ENCODE peak calls at places on chromosome X, in four cellular contexts. V is H9, E is H1, I is mesendoderm. B is an unnamed sample.

GRCh38 chrX:129632443-129632842 is 22.3 kb downstream of the APLN start:
- DNase-seq in I (no peak), V (no peak), E (no peak), B (no peak)

GRCh38 chrX:70592091-70592490 is 147.5 kb downstream of the DLG3 start:
- DNase-seq in I (peak), V (no peak), E (no peak), B (peak)

GRCh38 chrX:104679175-104679574 is 113.2 kb downstream of the IL1RAPL2 start:
- DNase-seq in I (no peak), E (no peak), V (no peak), B (no peak)

GRCh38 chrX:78066110-78066509 is 37.9 kb upstream of the PGK1 start:
- DNase-seq in V (no peak), I (no peak), E (no peak), B (peak)

GRCh38 chrX:154490021-154490413 is 412 bp downstream of the SLC10A3 start:
- DNase-seq in V (no peak), E (peak), I (peak), B (peak)

GRCh38 chrX:78643874-78644273 is 15.3 kb downstream of the RTL3 start:
- DNase-seq in I (no peak), E (no peak), V (no peak), B (no peak)

GRCh38 chrX:56268888-56269287 is 36.7 kb downstream of the KLF8 start:
- DNase-seq in V (no peak), E (no peak), I (no peak), B (no peak)

GRCh38 chrX:85109235-85109634 is 105.6 kb downstream of the APOOL start:
- DNase-seq in I (peak), V (peak), E (peak), B (no peak)

GRCh38 chrX:153684447-153685178 is 3.1 kb upstream of the SLC6A8 start:
- DNase-seq in V (peak), I (peak), E (peak), B (no peak)

GRCh38 chrX:79592259-79592658 is 225.1 kb upstream of the ITM2A start:
- DNase-seq in I (no peak), E (no peak), V (no peak), B (no peak)

GRCh38 chrX:14832151-14832550 is 40.7 kb downstream of the FANCB start:
- DNase-seq in E (no peak), I (peak), V (no peak), B (peak)

GRCh38 chrX:36787787-36788186 is 220.4 kb upstream of the FAM47C start:
- DNase-seq in I (no peak), V (no peak), E (no peak), B (no peak)

GRCh38 chrX:150761819-150762216 is 68.6 kb downstream of the MTMR1 start:
- DNase-seq in V (no peak), E (no peak), I (no peak), B (no peak)

GRCh38 chrX:101550362-101550761 is at the start of gene ARMCX1:
- DNase-seq in E (peak), I (peak), V (peak), B (peak)

GRCh38 chrX:115330498-115331138 is 41.1 kb downstream of the LUZP4 start:
- DNase-seq in V (peak), I (peak), E (no peak), B (peak)

GRCh38 chrX:69616520-69617203 is 749 bp downstream of the EDA start:
- DNase-seq in E (no peak), I (peak), V (peak), B (no peak)

GRCh38 chrX:2608638-2609430 is 82.3 kb upstream of the CD99 start:
- DNase-seq in I (peak), E (peak), V (peak), B (peak)

GRCh38 chrX:76183289-76184057 is 10.6 kb downstream of the PBDC1 start:
- DNase-seq in E (no peak), V (no peak), I (no peak), B (peak)

GRCh38 chrX:40885984-40886383 is 150.6 kb upstream of the MED14 start:
- DNase-seq in I (no peak), E (no peak), V (no peak), B (no peak)

GRCh38 chrX:74420194-74421035 is 878 bp upstream of the SLC16A2 start:
- DNase-seq in V (peak), E (peak), I (peak), B (peak)

GRCh38 chrX:4550018-4550417 is 836.6 kb upstream of the PRKX start:
- DNase-seq in I (peak), E (no peak), V (peak), B (no peak)

GRCh38 chrX:8913665-8914409 is 112.7 kb upstream of the FAM9A start:
- DNase-seq in V (no peak), E (no peak), I (no peak), B (peak)

GRCh38 chrX:85108165-85108564 is 104.5 kb downstream of the APOOL start:
- DNase-seq in V (no peak), I (no peak), E (no peak), B (no peak)

GRCh38 chrX:30875957-30876356 is 13.1 kb downstream of the TAB3 start:
- DNase-seq in V (no peak), E (no peak), I (no peak), B (peak)

GRCh38 chrX:123906557-123907316 is 46.9 kb downstream of the XIAP start:
- DNase-seq in E (no peak), V (no peak), I (no peak), B (no peak)

GRCh38 chrX:68018248-68019203 is 414.8 kb downstream of the OPHN1 start:
- DNase-seq in V (peak), E (peak), I (peak), B (peak)

GRCh38 chrX:2875136-2875481 is 46.4 kb downstream of the GYG2 start:
- DNase-seq in V (no peak), E (no peak), I (no peak), B (no peak)

GRCh38 chrX:155334486-155335316 is at the start of gene CLIC2:
- DNase-seq in E (no peak), V (no peak), I (no peak), B (peak)

GRCh38 chrX:64885850-64886249 is 90.4 kb downstream of the ZC4H2 start:
- DNase-seq in E (peak), V (peak), I (peak), B (no peak)

GRCh38 chrX:143455045-143455444 is 62.2 kb downstream of the SPANXN3 start:
- DNase-seq in E (no peak), I (no peak), V (no peak), B (no peak)

GRCh38 chrX:108396188-108396885 is 41.9 kb downstream of the COL4A6 start:
- DNase-seq in V (peak), E (no peak), I (peak), B (peak)

GRCh38 chrX:71859637-71860036 is 51.0 kb upstream of the NHSL2 start:
- DNase-seq in E (no peak), I (peak), V (no peak), B (peak)

GRCh38 chrX:129759576-129760061 is 20.1 kb upstream of the SASH3 start:
- DNase-seq in V (no peak), I (no peak), E (no peak), B (peak)

GRCh38 chrX:28498658-28499057 is 88.6 kb upstream of the IL1RAPL1 start:
- DNase-seq in I (peak), E (no peak), V (peak), B (peak)

GRCh38 chrX:140799216-140799615 is 89.7 kb downstream of the LINC00632 start:
- DNase-seq in I (no peak), E (no peak), V (no peak), B (no peak)

GRCh38 chrX:10050481-10050880 is 83.3 kb downstream of the CLDN34 start:
- DNase-seq in E (peak), I (peak), V (peak), B (peak)

GRCh38 chrX:150692837-150693781 is at the start of gene MTMR1:
- DNase-seq in E (no peak), V (no peak), I (peak), B (no peak)

GRCh38 chrX:13398073-13398823 is 78.4 kb upstream of the ATXN3L start:
- DNase-seq in V (no peak), E (no peak), I (peak), B (peak)

DNA sequence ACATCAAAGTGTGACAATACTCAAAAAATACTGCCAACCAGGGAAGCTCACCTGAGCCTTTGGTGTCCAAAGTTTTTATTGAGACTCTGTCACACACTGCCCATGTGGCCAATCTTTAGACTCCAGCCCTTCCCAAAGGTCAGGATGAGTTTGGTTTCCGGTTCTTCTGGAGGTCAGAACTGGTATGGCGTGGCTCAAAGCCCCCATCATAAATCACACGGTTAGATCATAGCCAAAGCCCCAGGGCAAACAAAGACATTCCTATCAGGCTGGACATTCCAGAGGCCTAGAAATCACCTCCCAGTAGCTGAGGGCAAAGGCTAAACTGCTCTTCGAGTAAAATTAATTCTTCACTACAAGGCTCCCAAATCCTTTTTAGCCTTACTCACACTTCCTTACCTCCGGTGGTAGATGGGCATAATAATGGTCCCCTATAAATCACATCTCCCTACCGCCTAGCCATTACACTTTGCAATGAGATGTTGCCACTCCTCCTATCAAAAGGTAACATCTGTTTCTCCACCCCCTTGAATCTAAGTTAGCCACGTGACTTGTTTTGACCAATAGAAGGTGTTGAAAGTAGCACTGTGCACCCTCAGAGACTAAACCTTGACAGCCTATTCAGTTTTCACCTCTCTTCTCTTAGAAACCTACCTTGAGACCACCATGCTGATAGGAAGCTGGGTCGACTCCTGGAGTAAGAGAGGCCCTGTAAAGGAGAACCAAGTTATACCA is 137.8 kb upstream of the DUSP21 start:
- DNase-seq in V (no peak), I (peak), E (no peak), B (no peak)
- H3K56ac ChIP-seq in V (no peak), I (no peak), E (no peak), B (no peak)

GRCh38 chrX:96438803-96439202 is 245.8 kb upstream of the DIAPH2 start:
- DNase-seq in I (no peak), E (no peak), V (no peak), B (peak)
- H3K56ac ChIP-seq in I (no peak), E (no peak), V (no peak), B (no peak)

DNA sequence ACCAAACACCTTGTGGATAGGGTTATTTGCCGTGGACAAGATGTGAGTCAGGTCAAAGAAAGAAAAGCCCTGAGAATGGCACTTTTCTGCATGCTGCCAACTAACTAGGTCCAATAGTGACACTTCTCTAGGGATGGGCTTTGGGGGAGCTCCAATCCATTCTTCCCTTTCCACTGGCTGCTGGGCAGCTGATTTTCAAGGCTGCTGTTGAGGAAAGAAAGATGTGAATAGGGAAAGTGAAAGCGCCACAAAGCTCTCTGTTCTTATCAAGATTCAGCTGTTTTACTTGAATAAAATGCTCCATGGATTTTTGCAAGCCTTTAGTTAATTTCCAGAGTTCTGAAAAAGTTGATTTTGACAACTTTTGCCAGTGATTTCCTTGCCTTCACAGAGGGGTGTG is 244.2 kb upstream of the F9 start:
- DNase-seq in I (no peak), V (no peak), E (no peak), B (no peak)
- H3K56ac ChIP-seq in I (no peak), V (no peak), E (no peak), B (no peak)

GRCh38 chrX:20317873-20318272 is 51.2 kb upstream of the RPS6KA3 start:
- DNase-seq in V (no peak), I (no peak), E (no peak), B (no peak)

GRCh38 chrX:20325786-20326388 is 59.2 kb upstream of the RPS6KA3 start:
- DNase-seq in E (no peak), I (no peak), V (no peak), B (no peak)

GRCh38 chrX:20320461-20321159 is 53.9 kb upstream of the RPS6KA3 start:
- DNase-seq in E (no peak), I (no peak), V (no peak), B (no peak)

GRCh38 chrX:20319054-20319453 is 52.3 kb upstream of the RPS6KA3 start:
- DNase-seq in I (no peak), V (no peak), E (no peak), B (no peak)

GRCh38 chrX:20322887-20323286 is 56.2 kb upstream of the RPS6KA3 start:
- DNase-seq in E (no peak), V (no peak), I (peak), B (no peak)
- H3K56ac ChIP-seq in E (no peak), V (no peak), I (no peak), B (no peak)

DNA sequence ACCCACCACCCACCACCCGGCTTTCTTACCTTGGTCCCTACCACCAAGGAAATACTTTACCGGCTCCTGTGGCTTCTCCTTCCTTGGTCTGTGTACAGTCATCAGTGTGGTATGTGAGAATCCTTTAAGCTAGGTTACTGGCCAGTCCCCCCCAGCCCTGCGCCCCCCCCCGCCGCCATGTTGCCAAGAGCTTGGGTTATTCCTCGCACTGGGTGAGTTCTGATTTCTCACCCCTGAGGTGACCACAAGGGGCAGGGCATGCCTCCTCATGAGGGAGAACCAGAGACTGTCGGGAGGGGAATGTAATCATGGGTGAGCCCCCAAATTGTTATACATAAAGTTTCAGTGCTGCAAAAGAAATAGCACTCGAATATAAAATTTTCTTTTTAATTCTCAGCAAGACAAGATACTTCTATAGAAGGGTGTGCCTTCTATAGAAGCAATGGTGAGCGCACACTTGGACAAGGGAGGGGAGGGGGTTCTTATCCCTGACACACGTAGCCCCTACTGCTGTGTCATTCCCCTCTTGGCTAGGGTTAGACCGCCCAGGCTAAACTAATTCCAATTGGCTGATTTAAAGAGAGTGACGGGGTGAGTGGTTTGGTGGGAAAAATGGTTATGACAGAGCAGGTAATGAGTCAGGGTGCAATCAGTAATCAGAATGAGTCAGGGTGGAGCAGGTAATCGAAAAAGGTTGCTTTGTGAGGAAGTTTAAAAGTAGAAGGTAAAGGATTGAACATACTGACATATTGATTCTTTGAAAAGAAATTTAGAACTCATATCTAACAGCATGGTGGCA is 133.2 kb downstream of the KDM6A start:
- DNase-seq in I (peak), V (peak), E (no peak), B (peak)
- H3K56ac ChIP-seq in I (no peak), V (no peak), E (no peak), B (no peak)

GRCh38 chrX:48632207-48632606 is 34.9 kb downstream of the WDR13 start:
- DNase-seq in I (no peak), V (no peak), E (no peak), B (no peak)
- H3K56ac ChIP-seq in I (no peak), V (no peak), E (no peak), B (no peak)

DNA sequence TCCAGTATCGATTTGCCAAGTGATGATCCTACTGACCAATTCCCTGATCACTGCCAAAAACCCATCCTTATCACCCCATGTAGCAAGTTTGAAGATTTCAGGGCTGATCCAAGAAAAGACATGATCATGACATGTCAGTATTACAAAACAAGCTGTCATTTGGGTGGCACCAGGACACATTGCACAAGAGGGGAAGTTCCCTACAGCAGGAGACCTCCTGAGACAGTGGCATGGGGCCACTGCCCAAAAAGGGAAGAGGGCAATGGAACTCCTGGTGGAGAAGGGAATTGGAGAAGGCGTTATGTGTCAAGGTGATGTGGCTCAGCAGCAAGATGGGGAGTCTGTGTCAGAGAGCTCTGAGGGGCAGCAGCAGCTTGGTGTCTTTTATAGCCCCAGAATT is 43.4 kb downstream of the ZNF182 start:
- DNase-seq in I (no peak), E (no peak), V (no peak), B (no peak)
- H3K56ac ChIP-seq in I (no peak), E (no peak), V (no peak), B (no peak)

DNA sequence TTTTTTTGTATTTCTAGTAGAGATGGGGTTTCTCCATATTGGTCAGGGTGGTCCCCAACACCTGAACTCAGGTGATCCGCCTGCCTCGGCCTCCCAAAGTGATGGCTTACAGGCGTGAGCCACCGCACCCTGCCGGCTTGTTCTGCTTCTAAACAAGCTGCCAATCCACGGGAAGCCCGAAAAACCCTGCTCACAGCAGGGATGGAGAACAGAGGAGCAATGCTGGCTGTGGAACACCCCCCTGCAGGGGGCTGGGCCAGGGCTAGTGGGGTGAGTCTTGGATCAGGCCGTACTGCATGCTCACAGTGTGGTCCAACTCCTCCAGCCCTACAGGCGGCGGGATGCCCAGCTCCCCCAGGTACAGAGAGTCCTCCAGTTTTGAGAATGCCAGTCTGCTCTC is 38.1 kb upstream of the ARHGAP6 start:
- DNase-seq in E (no peak), I (no peak), V (no peak), B (no peak)
- H3K56ac ChIP-seq in E (no peak), I (no peak), V (no peak), B (no peak)

GRCh38 chrX:103363046-103363445 is 6.7 kb downstream of the TCEAL9 start:
- DNase-seq in E (no peak), I (no peak), V (no peak), B (no peak)

GRCh38 chrX:103360092-103360491 is 3.8 kb downstream of the TCEAL9 start:
- DNase-seq in V (no peak), I (no peak), E (no peak), B (no peak)

GRCh38 chrX:103360916-103361315 is 4.6 kb downstream of the TCEAL9 start:
- DNase-seq in I (no peak), V (no peak), E (no peak), B (no peak)

GRCh38 chrX:103362504-103362903 is 6.2 kb downstream of the TCEAL9 start:
- DNase-seq in I (peak), E (no peak), V (no peak), B (peak)

GRCh38 chrX:103361798-103362197 is 5.5 kb downstream of the TCEAL9 start:
- DNase-seq in I (no peak), E (no peak), V (no peak), B (no peak)
- H3K56ac ChIP-seq in I (no peak), E (no peak), V (no peak), B (no peak)

GRCh38 chrX:24563291-24564010 is 83.7 kb downstream of the PCYT1B start:
- DNase-seq in I (no peak), V (no peak), E (no peak), B (no peak)
- H3K56ac ChIP-seq in I (no peak), V (no peak), E (no peak), B (no peak)